ENCODE peak calls at places on chromosomes 16 and 17, in eight cellular contexts. T, E, U, X, B, L, F and Y are unnamed samples.
A peak's percentile ranks its signal among the peaks of the same experiment; 100 is the strongest.

GRCh38 chr17:80175411-80175810 is 5.6 kb downstream of the CARD14 start:
- DNase-seq in T (no peak), E (no peak), U (no peak), X (no peak), B (no peak), L (peak; percentile 16), F (no peak), Y (peak; percentile 67)

GRCh38 chr17:57350266-57350665 is 93.9 kb downstream of the MSI2 start:
- DNase-seq in T (peak; percentile 12), E (no peak), U (no peak), X (no peak), B (no peak), L (no peak), F (no peak), Y (no peak)

GRCh38 chr17:75723201-75723930 is 2.1 kb downstream of the ITGB4 start:
- DNase-seq in T (no peak), E (no peak), U (no peak), X (no peak), B (no peak), L (no peak), F (no peak), Y (no peak)

GRCh38 chr17:4142107-4142900 is 526 bp downstream of the ZZEF1 start:
- DNase-seq in T (no peak), E (no peak), U (no peak), X (no peak), B (peak; percentile 16), L (peak; percentile 51), F (peak; percentile 22), Y (peak; percentile 14)

GRCh38 chr16:27920391-27920891 is 143.1 kb downstream of the GSG1L start:
- DNase-seq in T (no peak), E (no peak), U (peak; percentile 16), X (no peak), B (no peak), L (peak; percentile 9), F (no peak), Y (peak; percentile 38)

GRCh38 chr16:2507679-2508064 is 6.1 kb upstream of the ATP6V0C start:
- DNase-seq in T (no peak), E (no peak), U (no peak), X (no peak), B (no peak), L (no peak), F (no peak), Y (no peak)

GRCh38 chr16:56847173-56847948 is 17.6 kb upstream of the SLC12A3 start:
- DNase-seq in T (no peak), E (no peak), U (no peak), X (no peak), B (no peak), L (no peak), F (no peak), Y (no peak)

GRCh38 chr16:11546522-11547485 is 39.9 kb downstream of the LITAF start:
- DNase-seq in T (peak; percentile 55), E (no peak), U (no peak), X (no peak), B (no peak), L (peak; percentile 71), F (no peak), Y (no peak)

GRCh38 chr17:19753049-19753444 is 4.9 kb upstream of the ALDH3A1 start:
- DNase-seq in T (peak; percentile 65), E (peak; percentile 92), U (peak; percentile 78), X (no peak), B (no peak), L (peak; percentile 67), F (no peak), Y (peak; percentile 99)

GRCh38 chr17:50558955-50559614 is 1.4 kb upstream of the CACNA1G start:
- DNase-seq in T (no peak), E (no peak), U (no peak), X (no peak), B (no peak), L (no peak), F (no peak), Y (no peak)

GRCh38 chr17:30443721-30444120 is 33.5 kb upstream of the GOSR1 start:
- DNase-seq in T (no peak), E (no peak), U (no peak), X (no peak), B (no peak), L (no peak), F (no peak), Y (no peak)

GRCh38 chr17:35666967-35667552 is 64.4 kb upstream of the RASL10B start:
- DNase-seq in T (no peak), E (no peak), U (no peak), X (no peak), B (no peak), L (peak; percentile 59), F (no peak), Y (no peak)

GRCh38 chr16:46980926-46981325 is 7.5 kb upstream of the DNAJA2 start:
- DNase-seq in T (no peak), E (no peak), U (no peak), X (no peak), B (no peak), L (peak; percentile 49), F (no peak), Y (no peak)

GRCh38 chr17:69593716-69594115 is 179.2 kb downstream of the MAP2K6 start:
- DNase-seq in T (no peak), E (no peak), U (no peak), X (no peak), B (no peak), L (peak; percentile 62), F (no peak), Y (no peak)

GRCh38 chr16:50842589-50842988 is 100.7 kb downstream of the CYLD start:
- DNase-seq in T (no peak), E (no peak), U (no peak), X (no peak), B (no peak), L (no peak), F (no peak), Y (no peak)

GRCh38 chr17:83127431-83128160 is 48.2 kb downstream of the METRNL start:
- DNase-seq in T (no peak), E (no peak), U (no peak), X (no peak), B (no peak), L (no peak), F (no peak), Y (no peak)

GRCh38 chr16:51137097-51137496 is 14.0 kb downstream of the SALL1 start:
- DNase-seq in T (no peak), E (no peak), U (no peak), X (no peak), B (no peak), L (no peak), F (no peak), Y (no peak)

GRCh38 chr16:81165411-81166097 is 69.4 kb upstream of the GCSH start:
- DNase-seq in T (no peak), E (no peak), U (no peak), X (no peak), B (no peak), L (no peak), F (no peak), Y (no peak)

GRCh38 chr17:76710863-76711611 is at the start of gene MXRA7:
- DNase-seq in T (no peak), E (no peak), U (no peak), X (no peak), B (peak; percentile 57), L (peak; percentile 69), F (peak; percentile 42), Y (peak; percentile 78)

GRCh38 chr17:75386430-75386829 is 19.0 kb downstream of the GRB2 start:
- DNase-seq in T (no peak), E (no peak), U (no peak), X (no peak), B (no peak), L (no peak), F (no peak), Y (no peak)